ENCODE peak calls at places on chromosomes 4 and X, in seven cellular contexts. Q is Ammon's horn, L is hippocampal formation, H is C1 segment of cervical spinal cord, W is body of pancreas, I is DMS79, S is transverse colon. U is an unnamed sample.

GRCh38 chr4:111689731-111690130 is 455.5 kb upstream of the FAM241A start:
- DNase-seq in Q (no peak), L (no peak), H (no peak), W (no peak), I (no peak), S (no peak), U (no peak)

GRCh38 chr4:98377626-98378025 is 116.4 kb downstream of the RAP1GDS1 start:
- DNase-seq in Q (no peak), L (no peak), H (no peak), W (no peak), I (no peak), S (no peak), U (no peak)

GRCh38 chr4:16213107-16213506 is 13.2 kb downstream of the TAPT1 start:
- DNase-seq in Q (no peak), L (no peak), H (no peak), W (no peak), I (no peak), S (no peak), U (no peak)

GRCh38 chr4:120939693-120940092 is 17.2 kb upstream of the PRDM5 start:
- DNase-seq in Q (no peak), L (no peak), H (no peak), W (no peak), I (no peak), S (no peak), U (no peak)

GRCh38 chr4:39834269-39834668 is 136.3 kb downstream of the UBE2K start:
- DNase-seq in Q (no peak), L (no peak), H (no peak), W (no peak), I (no peak), S (no peak), U (no peak)

GRCh38 chrX:31200430-31200829 is 128.6 kb upstream of the FTHL17 start:
- DNase-seq in Q (no peak), L (no peak), H (no peak), W (no peak), I (no peak), S (no peak), U (no peak)

GRCh38 chr4:16844796-16845586 is 53.5 kb downstream of the LDB2 start:
- DNase-seq in Q (peak; percentile 22), L (no peak), H (no peak), W (no peak), I (no peak), S (no peak), U (no peak)

GRCh38 chrX:40410859-40411258 is 169.9 kb upstream of the ATP6AP2 start:
- DNase-seq in Q (no peak), L (no peak), H (no peak), W (no peak), I (no peak), S (no peak), U (no peak)

GRCh38 chr4:177008836-177009501 is 216.2 kb upstream of the VEGFC start:
- DNase-seq in Q (no peak), L (no peak), H (no peak), W (no peak), I (no peak), S (no peak), U (no peak)

GRCh38 chr4:76011700-76012387 is 4.5 kb upstream of the CXCL9 start:
- DNase-seq in Q (peak; percentile 29), L (no peak), H (no peak), W (no peak), I (no peak), S (peak; percentile 17), U (no peak)

GRCh38 chr4:169619518-169619957 is 840 bp upstream of the CLCN3 start:
- DNase-seq in Q (peak; percentile 65), L (peak; percentile 50), H (peak; percentile 25), W (peak; percentile 79), I (no peak), S (peak; percentile 74), U (peak; percentile 17)

GRCh38 chr4:170875868-170876267 is 786.1 kb upstream of the AADAT start:
- DNase-seq in Q (no peak), L (no peak), H (no peak), W (no peak), I (no peak), S (no peak), U (no peak)

GRCh38 chrX:119482497-119483480 is 14.5 kb downstream of the SLC25A5 start:
- DNase-seq in Q (peak; percentile 58), L (no peak), H (peak; percentile 30), W (peak; percentile 74), I (peak; percentile 29), S (peak; percentile 76), U (peak; percentile 14)

GRCh38 chrX:135086197-135086854 is 34.0 kb downstream of the ETDB start:
- DNase-seq in Q (peak; percentile 66), L (peak; percentile 11), H (no peak), W (peak; percentile 48), I (peak; percentile 24), S (peak; percentile 22), U (peak; percentile 8)

GRCh38 chr4:143133966-143134365 is 50.8 kb upstream of the USP38 start:
- DNase-seq in Q (no peak), L (no peak), H (no peak), W (no peak), I (no peak), S (peak; percentile 16), U (no peak)

GRCh38 chr4:88743696-88744095 is 46.1 kb upstream of the NAP1L5 start:
- DNase-seq in Q (no peak), L (no peak), H (no peak), W (no peak), I (no peak), S (no peak), U (no peak)

GRCh38 chr4:22635692-22636091 is 57.0 kb upstream of the GBA3 start:
- DNase-seq in Q (no peak), L (no peak), H (no peak), W (no peak), I (no peak), S (no peak), U (no peak)